ENCODE peak calls at places on chromosomes 7 and 10, in six cellular contexts. N is IMR-90, D is H9, W is neuronal stem cell, A is H1, M is trophoblast cell. H is an unnamed sample.

GRCh38 chr10:117734626-117735405 is 192.3 kb downstream of the EMX2 start:
- DNase-seq in N (no peak), D (peak; percentile 55), W (peak; percentile 24), A (no peak), M (no peak), H (no peak)

GRCh38 chr10:5968037-5968680 is 9.2 kb downstream of the IL15RA start:
- DNase-seq in N (no peak), D (no peak), W (no peak), A (no peak), M (no peak), H (no peak)

GRCh38 chr10:22607261-22607660 is 107.1 kb downstream of the PIP4K2A start:
- DNase-seq in N (no peak), D (no peak), W (no peak), A (no peak), M (peak; percentile 76), H (peak; percentile 43)

GRCh38 chr10:6064119-6064518 is 2.0 kb upstream of the IL2RA start:
- DNase-seq in N (no peak), D (no peak), W (no peak), A (no peak), M (no peak), H (no peak)

GRCh38 chr7:78178319-78178718 is 379.7 kb downstream of the PHTF2 start:
- DNase-seq in N (peak; percentile 28), D (no peak), W (no peak), A (no peak), M (no peak), H (peak; percentile 64)

GRCh38 chr10:93491589-93492121 is 4.8 kb upstream of the CEP55 start:
- DNase-seq in N (no peak), D (no peak), W (no peak), A (no peak), M (no peak), H (no peak)

GRCh38 chr10:76190871-76191270 is 759.4 kb downstream of the LRMDA start:
- DNase-seq in N (no peak), D (no peak), W (no peak), A (no peak), M (peak; percentile 24), H (no peak)

GRCh38 chr7:133753513-133753912 is 373.6 kb upstream of the LRGUK start:
- DNase-seq in N (no peak), D (no peak), W (no peak), A (no peak), M (peak; percentile 76), H (no peak)

GRCh38 chr10:68235111-68235510 is 3.2 kb upstream of the ATOH7 start:
- DNase-seq in N (no peak), D (no peak), W (no peak), A (no peak), M (peak; percentile 80), H (no peak)

GRCh38 chr7:2420216-2420933 is 17.0 kb downstream of the CHST12 start:
- DNase-seq in N (no peak), D (no peak), W (no peak), A (no peak), M (no peak), H (no peak)

GRCh38 chr7:116173051-116174028 is 37.0 kb upstream of the TES start:
- DNase-seq in N (peak; percentile 69), D (no peak), W (peak; percentile 18), A (no peak), M (peak; percentile 87), H (peak; percentile 69)

GRCh38 chr7:45661302-45661995 is 87.3 kb downstream of the ADCY1 start:
- DNase-seq in N (no peak), D (peak; percentile 5), W (no peak), A (no peak), M (no peak), H (no peak)

GRCh38 chr7:99624487-99624886 is 7.7 kb downstream of the ZSCAN25 start:
- DNase-seq in N (no peak), D (no peak), W (no peak), A (no peak), M (no peak), H (no peak)

GRCh38 chr10:5595591-5596590 is 70.5 kb downstream of the ASB13 start:
- DNase-seq in N (peak; percentile 93), D (no peak), W (no peak), A (no peak), M (peak; percentile 92), H (peak; percentile 83)

GRCh38 chr10:33483124-33483794 is 148.8 kb upstream of the NRP1 start:
- DNase-seq in N (peak; percentile 21), D (no peak), W (peak; percentile 52), A (no peak), M (no peak), H (no peak)

GRCh38 chr7:70289067-70289466 is 690.8 kb downstream of the AUTS2 start:
- DNase-seq in N (no peak), D (no peak), W (no peak), A (no peak), M (no peak), H (peak; percentile 14)

GRCh38 chr10:10787586-10787985 is 230.1 kb upstream of the CELF2 start:
- DNase-seq in N (no peak), D (no peak), W (no peak), A (no peak), M (no peak), H (no peak)

GRCh38 chr10:78623577-78624215 is 445.1 kb upstream of the ZMIZ1 start:
- DNase-seq in N (peak; percentile 90), D (no peak), W (no peak), A (no peak), M (no peak), H (peak; percentile 75)

GRCh38 chr10:116764979-116765378 is 22.6 kb upstream of the HSPA12A start:
- DNase-seq in N (no peak), D (no peak), W (no peak), A (no peak), M (no peak), H (no peak)

GRCh38 chr10:106559442-106559841 is 605.1 kb downstream of the SORCS1 start:
- DNase-seq in N (peak; percentile 81), D (no peak), W (no peak), A (no peak), M (no peak), H (peak; percentile 17)

GRCh38 chr10:17527530-17528146 is 73.2 kb upstream of the ST8SIA6 start:
- DNase-seq in N (peak; percentile 89), D (peak; percentile 31), W (no peak), A (peak; percentile 21), M (peak; percentile 52), H (peak; percentile 42)

GRCh38 chr7:26153823-26154783 is 2.1 kb downstream of the NFE2L3 start:
- DNase-seq in N (peak; percentile 68), D (peak; percentile 87), W (no peak), A (peak; percentile 83), M (no peak), H (peak; percentile 59)

GRCh38 chr10:106972381-106972780 is 192.1 kb downstream of the SORCS1 start:
- DNase-seq in N (no peak), D (no peak), W (no peak), A (no peak), M (no peak), H (no peak)

GRCh38 chr10:68878463-68878862 is 22.7 kb upstream of the DDX50 start:
- DNase-seq in N (no peak), D (no peak), W (no peak), A (no peak), M (no peak), H (no peak)

GRCh38 chr7:76054129-76055120 is 6.5 kb downstream of the MDH2 start:
- DNase-seq in N (peak; percentile 77), D (no peak), W (no peak), A (no peak), M (peak; percentile 96), H (peak; percentile 85)

GRCh38 chr7:148962823-148963582 is 65.3 kb downstream of the PDIA4 start:
- DNase-seq in N (peak; percentile 67), D (no peak), W (no peak), A (no peak), M (peak; percentile 62), H (peak; percentile 78)

GRCh38 chr7:6171532-6172330 is 100.7 kb downstream of the CYTH3 start:
- DNase-seq in N (no peak), D (peak; percentile 89), W (peak; percentile 30), A (peak; percentile 38), M (no peak), H (no peak)

GRCh38 chr7:157664866-157665633 is 328.2 kb downstream of the DNAJB6 start:
- DNase-seq in N (no peak), D (no peak), W (no peak), A (no peak), M (peak; percentile 10), H (no peak)

GRCh38 chr10:68154211-68154497 is 44.9 kb downstream of the MYPN start:
- DNase-seq in N (peak; percentile 85), D (peak; percentile 36), W (no peak), A (no peak), M (no peak), H (no peak)

GRCh38 chr7:30817060-30817770 is 46.0 kb downstream of the MINDY4 start:
- DNase-seq in N (peak; percentile 54), D (no peak), W (no peak), A (no peak), M (no peak), H (no peak)

GRCh38 chr7:77714195-77714594 is 17.9 kb downstream of the RSBN1L start:
- DNase-seq in N (no peak), D (no peak), W (no peak), A (no peak), M (peak; percentile 44), H (peak; percentile 72)

DNA sequence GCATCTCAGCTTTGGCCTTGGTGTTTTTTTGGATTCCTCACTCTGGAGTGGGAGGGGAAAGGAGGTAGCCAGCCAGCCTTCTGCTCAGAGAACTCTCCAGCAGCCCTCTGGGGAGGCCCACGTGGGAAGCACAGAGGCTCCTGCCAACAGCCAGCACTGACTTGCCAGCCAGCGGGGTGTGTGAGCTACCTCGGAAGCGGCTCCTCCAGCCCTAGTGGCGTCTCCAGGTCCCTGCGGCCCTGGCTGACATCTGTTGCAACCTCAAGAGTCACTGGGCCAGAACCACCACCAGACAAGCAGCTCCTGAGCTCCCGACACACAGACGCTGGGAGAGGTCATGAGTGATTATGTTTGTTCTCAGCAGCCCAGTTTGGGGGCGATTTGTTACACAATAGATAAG is 180.2 kb upstream of the FZD8 start:
- DNase-seq in N (peak; percentile 54), D (peak; percentile 84), W (no peak), A (peak; percentile 31), M (no peak), H (peak; percentile 76)
- H4K91ac ChIP-seq in N (no peak overlapping the region), D (no peak overlapping the region), W (no peak overlapping the region), A (no peak overlapping the region), M (no peak overlapping the region), H (no peak overlapping the region)

GRCh38 chr7:51316666-51317581 is at the start of gene COBL:
- DNase-seq in N (no peak), D (peak; percentile 77), W (peak; percentile 35), A (no peak), M (peak; percentile 56), H (no peak)
- H3K4me2 ChIP-seq in N (no peak within 1 kb of the TSS), D (peak within 1 kb of the TSS; percentile 78), W (peak within 1 kb of the TSS; percentile 99), A (peak within 1 kb of the TSS; percentile 83), M (peak within 1 kb of the TSS; percentile 85), H (peak within 1 kb of the TSS; percentile 87)

GRCh38 chr7:154592392-154592791 is 410.5 kb downstream of the PAXIP1 start:
- DNase-seq in N (no peak), D (no peak), W (no peak), A (no peak), M (no peak), H (no peak)

GRCh38 chr7:154587812-154588211 is 415.1 kb downstream of the PAXIP1 start:
- DNase-seq in N (no peak), D (no peak), W (no peak), A (no peak), M (no peak), H (no peak)

GRCh38 chr7:154591544-154591943 is 411.4 kb downstream of the PAXIP1 start:
- DNase-seq in N (no peak), D (no peak), W (no peak), A (no peak), M (no peak), H (no peak)
- H2AFZ ChIP-seq in N (no peak overlapping the region), D (no peak overlapping the region), W (no peak overlapping the region), A (no peak overlapping the region), M (no peak overlapping the region), H (no peak overlapping the region)

GRCh38 chr10:43928425-43928968 is 279.8 kb upstream of the ZNF32 start:
- DNase-seq in N (no peak), D (no peak), W (no peak), A (no peak), M (no peak), H (no peak)
- H4K91ac ChIP-seq in N (peak overlapping the region; percentile 48), D (no peak overlapping the region), W (no peak overlapping the region), A (no peak overlapping the region), M (no peak overlapping the region), H (no peak overlapping the region)